ENCODE peak calls at places on chromosomes 7 and 10, in five cellular contexts. One of them, this sample, is unnamed.

GRCh38 chr10:28623483-28623882 is 53.8 kb upstream of the BAMBI start:
- DNase-seq in lower leg skin: no peak
- DNase-seq in A549: no peak
- DNase-seq in upper lobe of left lung: no peak
- DNase-seq in adrenal gland: no peak
- DNase-seq in this sample: no peak

GRCh38 chr10:32000937-32001336 is 55.3 kb downstream of the KIF5B start:
- DNase-seq in lower leg skin: no peak
- DNase-seq in upper lobe of left lung: no peak
- DNase-seq in A549: no peak
- DNase-seq in adrenal gland: no peak
- DNase-seq in this sample: no peak

GRCh38 chr7:55075464-55075971 is 56.7 kb downstream of the EGFR start:
- DNase-seq in upper lobe of left lung: no peak
- DNase-seq in A549: no peak
- DNase-seq in adrenal gland: peak
- DNase-seq in lower leg skin: peak
- DNase-seq in this sample: no peak

GRCh38 chr10:19592276-19592675 is 224.0 kb upstream of the PLXDC2 start:
- DNase-seq in upper lobe of left lung: no peak
- DNase-seq in lower leg skin: no peak
- DNase-seq in adrenal gland: peak
- DNase-seq in A549: no peak
- DNase-seq in this sample: peak

GRCh38 chr7:2735744-2736143 is 47.7 kb downstream of the AMZ1 start:
- DNase-seq in upper lobe of left lung: no peak
- DNase-seq in lower leg skin: no peak
- DNase-seq in adrenal gland: peak
- DNase-seq in A549: no peak
- DNase-seq in this sample: no peak

GRCh38 chr7:63899691-63900393 is 98.8 kb upstream of the ZNF722 start:
- DNase-seq in upper lobe of left lung: peak
- DNase-seq in adrenal gland: peak
- DNase-seq in A549: no peak
- DNase-seq in lower leg skin: peak
- DNase-seq in this sample: no peak

GRCh38 chr7:38625866-38626265 is 5.3 kb downstream of the AMPH start:
- DNase-seq in A549: no peak
- DNase-seq in upper lobe of left lung: no peak
- DNase-seq in adrenal gland: no peak
- DNase-seq in lower leg skin: no peak
- DNase-seq in this sample: no peak

GRCh38 chr7:21923663-21924062 is 22.0 kb downstream of the CDCA7L start:
- DNase-seq in adrenal gland: no peak
- DNase-seq in lower leg skin: no peak
- DNase-seq in A549: no peak
- DNase-seq in upper lobe of left lung: no peak
- DNase-seq in this sample: no peak

GRCh38 chr7:130987092-130987491 is 253.1 kb upstream of the KLF14 start:
- DNase-seq in adrenal gland: no peak
- DNase-seq in lower leg skin: no peak
- DNase-seq in upper lobe of left lung: no peak
- DNase-seq in A549: no peak
- DNase-seq in this sample: no peak

GRCh38 chr7:18087687-18088078 is 60.0 kb upstream of the PRPS1L1 start:
- DNase-seq in adrenal gland: no peak
- DNase-seq in lower leg skin: no peak
- DNase-seq in A549: no peak
- DNase-seq in upper lobe of left lung: peak
- DNase-seq in this sample: peak

GRCh38 chr7:47724335-47724982 is 142.5 kb upstream of the TNS3 start:
- DNase-seq in A549: no peak
- DNase-seq in upper lobe of left lung: peak
- DNase-seq in adrenal gland: no peak
- DNase-seq in lower leg skin: no peak
- DNase-seq in this sample: peak

GRCh38 chr10:91891285-91892001 is 17.8 kb downstream of the FGFBP3 start:
- DNase-seq in lower leg skin: no peak
- DNase-seq in upper lobe of left lung: no peak
- DNase-seq in A549: peak
- DNase-seq in adrenal gland: peak
- DNase-seq in this sample: peak

GRCh38 chr10:22761569-22762220 is 47.3 kb upstream of the PIP4K2A start:
- DNase-seq in A549: no peak
- DNase-seq in lower leg skin: no peak
- DNase-seq in upper lobe of left lung: no peak
- DNase-seq in adrenal gland: no peak
- DNase-seq in this sample: no peak

GRCh38 chr7:2604608-2605174 is 27.1 kb upstream of the TTYH3 start:
- DNase-seq in adrenal gland: no peak
- DNase-seq in lower leg skin: no peak
- DNase-seq in upper lobe of left lung: peak
- DNase-seq in A549: no peak
- DNase-seq in this sample: no peak

GRCh38 chr10:35005868-35006267 is 84.3 kb downstream of the CUL2 start:
- DNase-seq in lower leg skin: no peak
- DNase-seq in adrenal gland: no peak
- DNase-seq in A549: peak
- DNase-seq in upper lobe of left lung: no peak
- DNase-seq in this sample: no peak

GRCh38 chr7:116354546-116355422 is 144.4 kb downstream of the TES start:
- DNase-seq in upper lobe of left lung: no peak
- DNase-seq in lower leg skin: peak
- DNase-seq in A549: peak
- DNase-seq in adrenal gland: peak
- DNase-seq in this sample: peak

GRCh38 chr7:94888542-94888941 is 18.9 kb upstream of the PPP1R9A start:
- DNase-seq in adrenal gland: peak
- DNase-seq in lower leg skin: no peak
- DNase-seq in A549: peak
- DNase-seq in upper lobe of left lung: no peak
- DNase-seq in this sample: no peak

GRCh38 chr7:152553671-152554317 is 118.0 kb upstream of the KMT2C start:
- DNase-seq in upper lobe of left lung: no peak
- DNase-seq in lower leg skin: no peak
- DNase-seq in adrenal gland: no peak
- DNase-seq in A549: no peak
- DNase-seq in this sample: no peak

GRCh38 chr7:28041508-28042314 is 138.9 kb downstream of the JAZF1 start:
- DNase-seq in A549: no peak
- DNase-seq in upper lobe of left lung: no peak
- DNase-seq in lower leg skin: no peak
- DNase-seq in adrenal gland: no peak
- DNase-seq in this sample: no peak

GRCh38 chr10:61313460-61313859 is 139.7 kb downstream of the TMEM26 start:
- DNase-seq in adrenal gland: peak
- DNase-seq in lower leg skin: no peak
- DNase-seq in A549: no peak
- DNase-seq in upper lobe of left lung: no peak
- DNase-seq in this sample: no peak

GRCh38 chr10:97400665-97401454 is at the start of gene RRP12:
- DNase-seq in lower leg skin: peak
- DNase-seq in A549: peak
- DNase-seq in upper lobe of left lung: peak
- DNase-seq in adrenal gland: peak
- DNase-seq in this sample: peak

GRCh38 chr7:35753761-35754603 is 46.9 kb upstream of the SEPTIN7 start:
- DNase-seq in upper lobe of left lung: no peak
- DNase-seq in adrenal gland: peak
- DNase-seq in A549: no peak
- DNase-seq in lower leg skin: no peak
- DNase-seq in this sample: no peak

GRCh38 chr7:132202541-132202940 is 373.7 kb downstream of the PLXNA4 start:
- DNase-seq in A549: no peak
- DNase-seq in lower leg skin: no peak
- DNase-seq in upper lobe of left lung: peak
- DNase-seq in adrenal gland: no peak
- DNase-seq in this sample: no peak

GRCh38 chr7:6530626-6531491 is 20.4 kb downstream of the GRID2IP start:
- DNase-seq in A549: no peak
- DNase-seq in adrenal gland: no peak
- DNase-seq in upper lobe of left lung: peak
- DNase-seq in lower leg skin: no peak
- DNase-seq in this sample: no peak

GRCh38 chr7:32680259-32681173 is 185.2 kb downstream of the AVL9 start:
- DNase-seq in lower leg skin: no peak
- DNase-seq in upper lobe of left lung: no peak
- DNase-seq in A549: no peak
- DNase-seq in adrenal gland: no peak
- DNase-seq in this sample: no peak

GRCh38 chr7:149495785-149496641 is 1.6 kb downstream of the ZNF746 start:
- DNase-seq in A549: no peak
- DNase-seq in upper lobe of left lung: no peak
- DNase-seq in adrenal gland: peak
- DNase-seq in lower leg skin: peak
- DNase-seq in this sample: no peak

DNA sequence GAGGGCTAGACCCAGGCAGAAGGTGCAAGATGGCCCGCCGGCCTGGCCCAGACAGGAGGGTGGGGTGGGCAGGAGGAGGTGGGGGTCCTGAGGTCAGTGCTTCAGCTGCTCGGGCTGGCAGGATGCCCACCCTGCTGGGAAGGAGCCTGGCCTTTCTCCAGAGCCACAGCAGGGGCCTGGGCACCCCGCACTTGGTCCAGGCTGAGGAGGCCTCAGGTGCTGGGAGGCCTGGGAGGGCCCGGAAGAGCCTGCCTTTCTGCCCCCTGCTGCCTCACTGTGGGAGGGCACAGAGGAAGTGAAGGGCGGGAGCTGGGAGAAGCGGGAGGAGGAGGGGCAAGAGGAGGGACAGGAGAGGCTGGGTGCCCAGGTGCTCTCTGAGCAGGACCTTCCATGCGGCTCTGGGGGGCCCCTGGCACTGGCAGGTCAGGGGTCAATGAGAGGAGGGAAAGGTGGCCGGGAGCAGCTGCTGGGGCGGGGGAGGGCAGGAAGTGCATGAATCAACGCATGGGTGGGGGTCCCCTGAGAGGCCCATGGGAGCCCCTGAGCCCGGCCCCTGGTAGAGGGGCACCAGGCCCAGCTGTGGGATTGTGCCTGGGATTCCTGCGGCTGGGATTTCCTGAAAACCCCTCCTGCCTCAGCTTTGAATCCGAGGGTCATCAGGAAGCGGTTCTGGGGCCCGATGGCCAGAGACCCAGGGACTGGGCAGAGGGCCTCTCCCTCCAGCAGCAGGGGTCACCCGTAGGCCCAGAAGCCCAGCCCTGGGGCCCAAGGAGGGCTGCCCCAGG is 49.9 kb downstream of the PWWP2B start:
- DNase-seq in upper lobe of left lung: peak
- DNase-seq in adrenal gland: peak
- DNase-seq in lower leg skin: no peak
- DNase-seq in A549: peak
- DNase-seq in this sample: peak
- TF ChIP-seq POLR2A in upper lobe of left lung: peak
- TF ChIP-seq POLR2A in adrenal gland: no peak
- TF ChIP-seq POLR2A in lower leg skin: no peak
- TF ChIP-seq POLR2A in A549: peak
- TF ChIP-seq POLR2A in this sample: no peak

GRCh38 chr10:104328916-104329710 is 9.2 kb downstream of the ITPRIP start:
- DNase-seq in upper lobe of left lung: no peak
- DNase-seq in adrenal gland: peak
- DNase-seq in lower leg skin: peak
- DNase-seq in A549: peak
- DNase-seq in this sample: peak

GRCh38 chr10:104331208-104331838 is 6.9 kb downstream of the ITPRIP start:
- DNase-seq in lower leg skin: no peak
- DNase-seq in A549: no peak
- DNase-seq in adrenal gland: no peak
- DNase-seq in upper lobe of left lung: no peak
- DNase-seq in this sample: no peak

GRCh38 chr10:104330168-104331117 is 7.8 kb downstream of the ITPRIP start:
- DNase-seq in upper lobe of left lung: no peak
- DNase-seq in adrenal gland: peak
- DNase-seq in A549: no peak
- DNase-seq in lower leg skin: peak
- DNase-seq in this sample: no peak

GRCh38 chr10:104328636-104328915 is 9.7 kb downstream of the ITPRIP start:
- DNase-seq in lower leg skin: no peak
- DNase-seq in upper lobe of left lung: no peak
- DNase-seq in adrenal gland: no peak
- DNase-seq in A549: no peak
- DNase-seq in this sample: no peak

GRCh38 chr10:104329754-104330153 is 8.5 kb downstream of the ITPRIP start:
- DNase-seq in A549: no peak
- DNase-seq in adrenal gland: no peak
- DNase-seq in upper lobe of left lung: no peak
- DNase-seq in lower leg skin: no peak
- DNase-seq in this sample: peak
- TF ChIP-seq POLR2A in A549: no peak
- TF ChIP-seq POLR2A in adrenal gland: no peak
- TF ChIP-seq POLR2A in upper lobe of left lung: no peak
- TF ChIP-seq POLR2A in lower leg skin: no peak
- TF ChIP-seq POLR2A in this sample: no peak

GRCh38 chr7:151028131-151028947 is at the start of gene ABCB8:
- DNase-seq in upper lobe of left lung: peak
- DNase-seq in adrenal gland: peak
- DNase-seq in lower leg skin: peak
- DNase-seq in A549: peak
- DNase-seq in this sample: peak
- TF ChIP-seq POLR2A in upper lobe of left lung: peak
- TF ChIP-seq POLR2A in adrenal gland: peak
- TF ChIP-seq POLR2A in lower leg skin: no peak
- TF ChIP-seq POLR2A in A549: peak
- TF ChIP-seq POLR2A in this sample: peak

GRCh38 chr10:130136214-130137076 is at the start of gene GLRX3:
- DNase-seq in adrenal gland: peak
- DNase-seq in lower leg skin: peak
- DNase-seq in upper lobe of left lung: peak
- DNase-seq in A549: peak
- DNase-seq in this sample: peak
- TF ChIP-seq POLR2A in adrenal gland: peak
- TF ChIP-seq POLR2A in lower leg skin: no peak
- TF ChIP-seq POLR2A in upper lobe of left lung: peak
- TF ChIP-seq POLR2A in A549: peak
- TF ChIP-seq POLR2A in this sample: peak

GRCh38 chr10:30529373-30529998 is 95.5 kb downstream of the MAP3K8 start:
- DNase-seq in A549: no peak
- DNase-seq in upper lobe of left lung: peak
- DNase-seq in lower leg skin: peak
- DNase-seq in adrenal gland: peak
- DNase-seq in this sample: no peak
- TF ChIP-seq POLR2A in A549: no peak
- TF ChIP-seq POLR2A in upper lobe of left lung: peak
- TF ChIP-seq POLR2A in lower leg skin: no peak
- TF ChIP-seq POLR2A in adrenal gland: no peak
- TF ChIP-seq POLR2A in this sample: no peak

GRCh38 chr10:102645741-102646609 is 1.7 kb downstream of the TRIM8 start:
- DNase-seq in A549: peak
- DNase-seq in adrenal gland: peak
- DNase-seq in upper lobe of left lung: peak
- DNase-seq in lower leg skin: peak
- DNase-seq in this sample: peak
- TF ChIP-seq POLR2A in A549: peak
- TF ChIP-seq POLR2A in adrenal gland: peak
- TF ChIP-seq POLR2A in upper lobe of left lung: peak
- TF ChIP-seq POLR2A in lower leg skin: peak
- TF ChIP-seq POLR2A in this sample: peak

GRCh38 chr7:123673137-123673732 is 17.6 kb downstream of the LMOD2 start:
- DNase-seq in adrenal gland: no peak
- DNase-seq in lower leg skin: no peak
- DNase-seq in A549: no peak
- DNase-seq in upper lobe of left lung: no peak
- DNase-seq in this sample: no peak
- TF ChIP-seq POLR2A in adrenal gland: no peak
- TF ChIP-seq POLR2A in lower leg skin: no peak
- TF ChIP-seq POLR2A in A549: no peak
- TF ChIP-seq POLR2A in upper lobe of left lung: no peak
- TF ChIP-seq POLR2A in this sample: no peak